ENCODE peak calls at places on chromosomes 6 and 20, in ten cellular contexts. K is natural killer cell; D is progenitor cell of endocrine pancreas; O is A549; I is RWPE1; C is AG09319; T is ovary; A is DND-41; U is CD8-positive, alpha-beta T cell; F is MM.1S. M is an unnamed sample.

GRCh38 chr6:85672050-85672449 is 29.4 kb upstream of the SYNCRIP start:
- DNase-seq in K (no peak), F (no peak), T (no peak), U (no peak), A (no peak), O (no peak), D (no peak), C (no peak), I (no peak), M (no peak)

GRCh38 chr6:161578478-161578877 is 304.6 kb upstream of the AGPAT4 start:
- DNase-seq in I (no peak), T (no peak), O (no peak), A (no peak), F (no peak), K (no peak), C (no peak), U (no peak), D (no peak), M (no peak)

GRCh38 chr20:46063652-46064054 is 26.1 kb downstream of the NCOA5 start:
- DNase-seq in T (no peak), I (no peak), C (no peak), D (no peak), F (no peak), O (no peak), U (no peak), A (no peak), K (no peak), M (no peak)

GRCh38 chr6:24126586-24127192 is 674 bp downstream of the NRSN1 start:
- DNase-seq in F (peak; percentile 71), O (peak; percentile 7), U (no peak), I (peak; percentile 39), K (no peak), A (peak; percentile 70), D (peak; percentile 60), C (peak; percentile 11), T (no peak), M (no peak)

GRCh38 chr20:45300961-45301360 is 5.7 kb upstream of the RBPJL start:
- DNase-seq in A (peak; percentile 62), D (peak; percentile 43), K (no peak), U (no peak), I (peak; percentile 46), C (no peak), O (peak; percentile 71), F (peak; percentile 27), T (no peak), M (no peak)

GRCh38 chr6:169958510-169958909 is 207.1 kb downstream of the ERMARD start:
- DNase-seq in O (no peak), D (no peak), I (no peak), T (no peak), A (no peak), U (no peak), K (no peak), F (no peak), C (no peak), M (no peak)

GRCh38 chr6:11606287-11606686 is 68.7 kb downstream of the TMEM170B start:
- DNase-seq in A (no peak), U (no peak), I (no peak), C (no peak), O (no peak), K (no peak), F (no peak), D (no peak), T (no peak), M (no peak)

GRCh38 chr6:1136415-1136774 is 175.5 kb upstream of the FOXQ1 start:
- DNase-seq in F (no peak), O (no peak), T (no peak), K (no peak), C (peak; percentile 70), A (no peak), D (no peak), I (peak; percentile 56), U (no peak), M (no peak)

GRCh38 chr6:1222426-1223311 is 89.2 kb upstream of the FOXQ1 start:
- DNase-seq in I (no peak), A (no peak), U (no peak), K (no peak), D (no peak), T (no peak), F (no peak), O (no peak), C (no peak), M (no peak)

GRCh38 chr6:14567031-14567430 is 449.5 kb downstream of the CD83 start:
- DNase-seq in C (no peak), T (no peak), K (no peak), A (no peak), O (no peak), U (no peak), F (no peak), I (no peak), D (no peak), M (no peak)

GRCh38 chr20:676315-676937 is 824 bp upstream of the SCRT2 start:
- DNase-seq in T (no peak), F (no peak), K (no peak), O (no peak), D (no peak), I (no peak), C (no peak), U (no peak), A (no peak), M (no peak)

GRCh38 chr6:2688416-2689064 is 62.2 kb downstream of the MYLK4 start:
- DNase-seq in A (no peak), K (no peak), F (no peak), O (peak; percentile 19), C (peak; percentile 12), I (peak; percentile 82), T (no peak), U (no peak), D (no peak), M (no peak)

DNA sequence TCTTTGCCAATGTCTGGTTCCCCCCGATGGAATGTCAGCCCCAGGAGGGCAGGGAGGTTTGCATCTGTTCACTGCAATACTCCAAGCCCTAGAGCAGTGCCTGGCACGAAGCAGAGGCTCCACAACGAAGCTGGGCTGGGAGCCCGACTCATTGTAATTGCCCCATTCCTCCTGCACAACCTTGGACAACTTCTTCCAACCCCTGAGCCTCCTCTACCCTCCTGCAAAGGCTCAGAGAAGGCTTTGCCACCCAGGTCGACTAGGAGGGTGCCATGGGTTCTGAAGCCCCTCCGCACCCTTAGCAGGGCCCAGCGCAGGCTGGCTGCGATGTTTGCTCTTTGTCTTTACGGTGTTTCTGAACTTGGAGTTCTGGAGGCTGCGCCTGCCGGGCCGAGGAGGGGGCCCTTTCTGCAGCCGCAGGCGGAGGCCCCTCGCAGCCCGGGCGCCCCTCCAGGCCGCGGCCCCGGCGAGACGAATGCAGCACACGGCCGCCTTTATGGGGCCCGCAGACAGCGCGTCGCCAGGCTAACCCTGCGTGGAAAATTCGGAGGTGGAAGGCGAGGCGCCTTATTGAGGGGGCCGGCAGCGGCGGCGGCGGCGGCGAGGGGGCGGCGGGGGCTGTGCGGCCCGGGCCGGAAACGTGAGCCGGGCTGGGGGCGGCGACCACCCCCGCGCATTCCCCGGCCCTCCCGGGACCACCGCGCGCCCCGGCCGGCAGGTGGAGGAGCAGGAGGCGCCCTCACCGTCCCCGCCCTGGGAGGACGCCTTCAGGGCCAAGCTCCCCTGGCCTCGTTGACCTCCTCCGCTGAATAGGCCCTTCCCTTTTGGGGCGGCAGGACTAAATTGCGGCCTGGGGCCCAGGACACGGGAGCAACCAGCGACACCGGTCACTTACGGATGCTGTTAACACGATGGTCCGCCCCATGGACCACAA is 27.0 kb downstream of the SNAI1 start:
- DNase-seq in A (no peak), O (no peak), U (no peak), D (no peak), K (no peak), T (no peak), F (no peak), C (no peak), I (no peak), M (no peak)
- TF ChIP-seq CTCF in A (no peak), O (no peak), U (no peak), D (peak; percentile 10), K (no peak), T (no peak), F (no peak), C (no peak), I (no peak), M (no peak)

GRCh38 chr6:19549109-19549508 is 288.1 kb upstream of the ID4 start:
- DNase-seq in K (no peak), T (no peak), O (no peak), C (no peak), U (no peak), F (no peak), A (no peak), D (no peak), I (no peak), M (no peak)
- TF ChIP-seq CTCF in K (no peak), T (no peak), O (no peak), C (no peak), U (no peak), F (no peak), A (no peak), D (no peak), I (no peak), M (no peak)

GRCh38 chr20:39103305-39103704 is 141.2 kb downstream of the DHX35 start:
- DNase-seq in C (no peak), F (no peak), I (no peak), T (no peak), O (no peak), U (no peak), A (no peak), K (no peak), D (no peak), M (no peak)

GRCh38 chr20:39103732-39104131 is 141.6 kb downstream of the DHX35 start:
- DNase-seq in C (no peak), T (no peak), D (no peak), O (no peak), I (no peak), A (no peak), U (no peak), K (no peak), F (no peak), M (no peak)

GRCh38 chr20:39107741-39108140 is 145.6 kb downstream of the DHX35 start:
- DNase-seq in F (no peak), I (no peak), D (no peak), T (no peak), K (no peak), O (no peak), A (no peak), U (no peak), C (no peak), M (no peak)

GRCh38 chr20:39106791-39107190 is 144.6 kb downstream of the DHX35 start:
- DNase-seq in T (no peak), O (no peak), D (no peak), C (no peak), K (no peak), A (no peak), F (no peak), I (no peak), U (no peak), M (no peak)

DNA sequence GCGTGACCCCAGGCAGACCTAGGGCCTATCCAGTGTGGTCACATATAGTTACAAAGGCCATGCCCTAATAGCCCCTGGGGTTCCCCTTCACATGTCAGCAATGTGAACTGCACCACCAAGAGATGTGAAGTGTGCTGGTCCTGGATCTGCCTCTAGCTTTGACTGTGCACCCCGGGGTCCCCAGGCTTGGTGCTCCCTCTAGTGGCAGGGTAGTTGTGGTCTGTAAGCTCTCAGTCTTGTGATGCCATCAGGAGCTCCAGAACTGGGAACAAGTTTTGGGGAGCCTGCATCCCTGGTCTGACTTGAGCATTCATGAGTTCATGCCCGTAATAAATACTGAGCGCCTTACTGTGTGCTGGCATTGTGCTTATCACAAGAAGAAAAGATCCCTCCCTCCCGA is 143.4 kb downstream of the DHX35 start:
- DNase-seq in F (no peak), C (no peak), O (no peak), K (no peak), D (no peak), I (no peak), U (no peak), T (no peak), A (no peak), M (no peak)
- TF ChIP-seq CTCF in F (peak; percentile 30), C (no peak), O (no peak), K (no peak), D (no peak), I (no peak), U (no peak), T (no peak), A (peak; percentile 48), M (no peak)

GRCh38 chr6:113980937-113981554 is 10.1 kb upstream of the HDAC2 start:
- DNase-seq in O (peak; percentile 21), F (peak; percentile 30), K (no peak), U (no peak), I (peak; percentile 42), C (no peak), D (no peak), A (peak; percentile 33), T (no peak), M (no peak)
- TF ChIP-seq CTCF in O (peak; percentile 9), F (peak; percentile 55), K (peak; percentile 44), U (peak; percentile 51), I (peak; percentile 52), C (peak; percentile 47), D (peak; percentile 67), A (peak; percentile 73), T (no peak), M (peak; percentile 46)

M was measured in CD14-positive monocyte.